ENCODE peak calls at places on chromosomes 3 and 15, in four cellular contexts. G is mammary epithelial cell, K is bronchial epithelial cell, E is fibroblast of mammary gland. Z is an unnamed sample.

GRCh38 chr3:172777901-172778300 is 27.4 kb downstream of the ECT2 start:
- DNase-seq in G (no peak), K (no peak), E (no peak), Z (no peak)

GRCh38 chr15:71103102-71103676 is 12.1 kb upstream of the THSD4 start:
- DNase-seq in G (peak; percentile 69), K (peak; percentile 82), E (peak; percentile 71), Z (peak; percentile 64)

GRCh38 chr3:46504780-46505179 is 7.0 kb downstream of the RTP3 start:
- DNase-seq in G (peak; percentile 50), K (no peak), E (no peak), Z (no peak)

GRCh38 chr3:178350763-178351162 is 185.5 kb upstream of the KCNMB2 start:
- DNase-seq in G (no peak), K (no peak), E (peak; percentile 70), Z (peak; percentile 0)

GRCh38 chr3:72177075-72178050 is 392.4 kb upstream of the PROK2 start:
- DNase-seq in G (peak; percentile 65), K (peak; percentile 59), E (peak; percentile 86), Z (peak; percentile 77)

GRCh38 chr3:58924581-58924980 is 125.2 kb downstream of the CFAP20DC start:
- DNase-seq in G (peak; percentile 61), K (peak; percentile 12), E (peak; percentile 59), Z (peak; percentile 10)

GRCh38 chr15:77461486-77461885 is 40.8 kb downstream of the HMG20A start:
- DNase-seq in G (no peak), K (no peak), E (peak; percentile 61), Z (no peak)

GRCh38 chr15:74866090-74866489 is 7.1 kb downstream of the SCAMP2 start:
- DNase-seq in G (peak; percentile 89), K (peak; percentile 89), E (peak; percentile 86), Z (peak; percentile 63)

GRCh38 chr15:44584162-44584749 is 47.3 kb downstream of the EIF3J start:
- DNase-seq in G (peak; percentile 35), K (peak; percentile 43), E (peak; percentile 53), Z (peak; percentile 66)

GRCh38 chr3:15102256-15102655 is 3.3 kb upstream of the RBSN start:
- DNase-seq in G (peak; percentile 21), K (no peak), E (no peak), Z (peak; percentile 89)

GRCh38 chr3:136042608-136043221 is 77.2 kb downstream of the PPP2R3A start:
- DNase-seq in G (peak; percentile 41), K (peak; percentile 65), E (peak; percentile 74), Z (peak; percentile 65)

GRCh38 chr3:59502806-59503205 is 453.0 kb upstream of the CFAP20DC start:
- DNase-seq in G (peak; percentile 85), K (peak; percentile 93), E (peak; percentile 96), Z (peak; percentile 66)

GRCh38 chr3:10263549-10264363 is 15.5 kb downstream of the TATDN2 start:
- DNase-seq in G (peak; percentile 18), K (peak; percentile 29), E (peak; percentile 55), Z (peak; percentile 38)

GRCh38 chr15:78492841-78493240 is 14.5 kb upstream of the HYKK start:
- DNase-seq in G (no peak), K (no peak), E (peak; percentile 62), Z (no peak)

GRCh38 chr15:43893956-43894355 is 67.2 kb downstream of the WDR76 start:
- DNase-seq in G (no peak), K (no peak), E (no peak), Z (no peak)

GRCh38 chr15:70794596-70795310 is 31.4 kb upstream of the UACA start:
- DNase-seq in G (no peak), K (no peak), E (peak; percentile 85), Z (no peak)

GRCh38 chr3:81910244-81910852 is 148.9 kb upstream of the GBE1 start:
- DNase-seq in G (peak; percentile 24), K (peak; percentile 29), E (peak; percentile 41), Z (peak; percentile 69)

DNA sequence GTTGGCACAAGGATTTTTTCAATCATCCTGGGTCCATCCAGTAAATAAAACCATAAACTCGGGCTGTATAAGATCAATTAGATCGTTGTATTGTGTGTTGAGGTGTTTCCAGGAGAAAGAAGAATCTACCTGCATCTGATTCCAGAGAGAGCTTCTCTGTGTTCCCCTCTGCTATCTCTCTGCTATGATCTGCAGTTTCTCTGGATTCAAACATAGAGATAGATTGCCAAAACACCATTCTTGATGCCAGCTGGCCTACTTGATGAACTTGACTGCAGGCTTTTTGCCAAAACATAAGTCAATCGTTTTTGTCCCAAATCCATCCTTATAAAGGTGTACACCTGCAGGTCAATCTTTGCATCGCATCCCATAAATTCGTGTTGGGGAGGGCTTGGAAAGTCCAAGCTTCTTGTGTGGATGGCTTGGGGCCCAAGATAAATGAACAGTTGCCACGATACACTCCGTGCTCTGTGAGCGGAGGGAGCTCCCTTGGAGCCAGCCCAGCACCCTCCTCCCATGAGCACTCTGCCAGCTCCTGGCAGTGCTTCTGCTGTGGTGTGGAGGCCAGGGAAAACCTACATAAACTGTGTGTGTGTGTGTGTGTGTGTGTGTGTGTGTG is 2.7 kb downstream of the CERS3 start:
- DNase-seq in G (no peak), K (no peak), E (no peak), Z (no peak)
- TF ChIP-seq CTCF in G (peak; percentile 17), K (no peak), E (no peak), Z (no peak)

GRCh38 chr15:32029862-32030781 is at the start of gene CHRNA7:
- DNase-seq in G (peak; percentile 15), K (peak; percentile 1), E (peak; percentile 10), Z (peak; percentile 22)
- TF ChIP-seq CTCF in G (no peak), K (peak; percentile 14), E (no peak), Z (no peak)

GRCh38 chr15:69380100-69380725 is 33.9 kb upstream of the KIF23 start:
- DNase-seq in G (no peak), K (no peak), E (no peak), Z (peak; percentile 30)
- TF ChIP-seq CTCF in G (peak; percentile 16), K (peak; percentile 38), E (peak; percentile 21), Z (no peak)

GRCh38 chr15:67422296-67422695 is 98.6 kb upstream of the C15orf61 start:
- DNase-seq in G (no peak), K (no peak), E (no peak), Z (no peak)
- TF ChIP-seq CTCF in G (no peak), K (no peak), E (no peak), Z (no peak)

GRCh38 chr3:150384517-150385212 is 23.4 kb upstream of the TSC22D2 start:
- DNase-seq in G (no peak), K (no peak), E (peak; percentile 24), Z (no peak)
- TF ChIP-seq CTCF in G (no peak), K (no peak), E (no peak), Z (no peak)

DNA sequence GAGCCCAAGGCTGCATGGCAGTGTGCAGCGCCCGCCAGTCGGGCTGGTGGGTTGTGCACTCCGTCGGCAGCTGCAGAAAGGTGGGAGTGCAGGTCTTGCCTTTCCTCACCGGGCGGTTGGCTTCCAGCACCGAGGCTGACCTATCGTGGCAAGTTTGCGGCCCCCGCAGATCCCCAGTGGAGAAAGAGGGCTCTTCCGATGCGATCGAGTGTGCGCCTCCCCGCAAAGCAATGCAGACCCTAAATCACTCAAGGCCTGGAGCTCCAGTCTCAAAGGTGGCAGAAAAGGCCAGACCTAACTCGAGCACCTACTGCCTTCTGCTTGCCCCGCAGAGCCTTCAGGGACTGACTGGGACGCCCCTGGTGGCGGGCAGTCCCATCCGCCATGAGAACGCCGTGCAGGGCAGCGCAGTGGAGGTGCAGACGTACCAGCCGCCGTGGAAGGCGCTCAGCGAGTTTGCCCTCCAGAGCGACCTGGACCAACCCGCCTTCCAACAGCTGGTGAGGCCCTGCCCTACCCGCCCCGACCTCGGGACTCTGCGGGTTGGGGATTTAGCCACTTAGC is 4.3 kb downstream of the ISL2 start:
- DNase-seq in G (no peak), K (no peak), E (no peak), Z (no peak)
- TF ChIP-seq CTCF in G (no peak), K (peak; percentile 28), E (peak; percentile 5), Z (no peak)

GRCh38 chr3:17166369-17166768 is 281.6 kb downstream of the PLCL2 start:
- DNase-seq in G (no peak), K (no peak), E (no peak), Z (no peak)
- TF ChIP-seq CTCF in G (no peak), K (no peak), E (no peak), Z (no peak)

GRCh38 chr3:170189396-170190256 is 8.1 kb upstream of the PHC3 start:
- DNase-seq in G (no peak), K (no peak), E (no peak), Z (no peak)
- TF ChIP-seq CTCF in G (no peak), K (no peak), E (no peak), Z (no peak)

GRCh38 chr3:42706721-42707619 is 4.4 kb upstream of the HHATL start:
- DNase-seq in G (no peak), K (no peak), E (no peak), Z (no peak)

GRCh38 chr3:42707620-42708355 is 5.2 kb upstream of the HHATL start:
- DNase-seq in G (no peak), K (no peak), E (no peak), Z (no peak)

GRCh38 chr3:42710323-42711021 is 7.9 kb upstream of the HHATL start:
- DNase-seq in G (no peak), K (no peak), E (no peak), Z (no peak)

GRCh38 chr3:42709621-42710020 is 7.0 kb upstream of the HHATL start:
- DNase-seq in G (no peak), K (no peak), E (no peak), Z (no peak)

DNA sequence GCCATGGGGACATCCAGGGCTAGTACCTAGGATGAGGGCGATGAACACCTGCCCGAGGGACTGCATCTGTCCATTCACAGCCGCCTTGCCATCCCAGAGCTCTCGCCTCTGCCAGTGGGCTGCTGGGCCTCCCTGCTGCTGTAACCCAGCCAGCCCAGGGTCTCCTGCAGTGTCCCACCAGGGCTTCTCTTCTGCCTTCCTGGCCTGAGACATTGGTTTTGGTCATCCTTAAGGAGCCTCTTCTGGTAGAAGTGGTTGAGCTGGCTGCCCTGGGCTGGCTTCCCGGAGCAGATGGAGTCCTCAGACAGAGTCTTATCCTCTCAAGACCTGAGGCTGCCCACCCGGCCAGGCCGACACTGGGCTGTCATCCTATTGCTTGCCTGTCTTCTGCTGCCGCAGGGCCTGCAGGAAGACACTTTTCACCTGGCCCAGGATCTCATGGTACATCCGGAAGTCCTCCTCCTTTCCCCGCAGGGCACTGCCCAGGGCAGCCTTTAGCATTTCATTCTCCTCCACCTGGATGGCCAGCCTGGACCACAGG is 6.1 kb upstream of the HHATL start:
- DNase-seq in G (no peak), K (no peak), E (no peak), Z (no peak)
- TF ChIP-seq CTCF in G (no peak), K (no peak), E (no peak), Z (no peak)

DNA sequence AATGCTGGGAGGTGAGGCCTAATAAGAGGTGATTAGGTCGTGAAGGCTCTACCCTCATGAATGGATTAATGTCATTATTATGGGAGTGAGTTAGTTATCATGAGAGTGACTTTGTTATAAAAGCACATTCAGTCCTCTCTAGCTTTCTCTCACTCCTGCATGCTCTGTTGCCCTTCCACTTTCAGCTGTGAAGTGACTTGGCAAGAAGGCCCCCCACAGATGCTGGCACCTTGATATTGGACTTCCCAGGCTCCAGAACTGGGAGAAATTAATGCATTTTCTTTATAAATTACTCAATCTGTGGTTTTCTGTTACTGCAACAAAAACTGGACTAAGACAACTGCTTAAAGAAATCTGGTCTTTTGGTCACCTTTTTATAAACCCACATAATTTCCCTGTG is 144.3 kb downstream of the FBN1 start:
- DNase-seq in G (no peak), K (no peak), E (no peak), Z (no peak)
- TF ChIP-seq CTCF in G (no peak), K (no peak), E (no peak), Z (no peak)